ENCODE peak calls at places on chromosomes 4 and X, in nine cellular contexts. E is pancreas, U is GM23248, T is cardiac muscle cell, J is left ventricle myocardium inferior, M is heart right ventricle, W is breast epithelium, B is mammary epithelial cell, P is prostate gland. G is an unnamed sample.
A peak's percentile ranks its signal among the peaks of the same experiment; 100 is the strongest.

GRCh38 chr4:151428346-151428745 is 19.4 kb downstream of the FHIP1A start:
- DNase-seq in T (no peak), W (no peak), J (no peak), M (no peak), E (no peak), B (no peak), U (no peak), P (no peak), G (no peak)

GRCh38 chrX:68912113-68912980 is 83.5 kb downstream of the EFNB1 start:
- DNase-seq in W (no peak), M (no peak), T (no peak), P (no peak), E (no peak), J (no peak), U (no peak), B (no peak), G (no peak)

GRCh38 chr4:163111588-163111987 is 55.1 kb downstream of the NAF1 start:
- DNase-seq in J (no peak), U (peak; percentile 27), W (no peak), M (no peak), P (no peak), E (no peak), T (peak; percentile 46), B (no peak), G (no peak)

GRCh38 chr4:27245216-27245615 is 384.6 kb downstream of the STIM2 start:
- DNase-seq in J (no peak), B (no peak), U (peak; percentile 62), W (no peak), E (no peak), P (no peak), T (no peak), M (no peak), G (no peak)

GRCh38 chrX:136214551-136214950 is 36.6 kb downstream of the MAP7D3 start:
- DNase-seq in T (peak; percentile 88), B (no peak), P (no peak), W (no peak), M (no peak), U (peak; percentile 75), E (no peak), J (no peak), G (no peak)

GRCh38 chr4:172985552-172985951 is 183.1 kb upstream of the GALNT7 start:
- DNase-seq in M (no peak), T (no peak), B (peak; percentile 70), U (no peak), W (no peak), E (no peak), P (no peak), J (no peak), G (no peak)

GRCh38 chr4:38753021-38753806 is 29.6 kb downstream of the TLR10 start:
- DNase-seq in W (peak; percentile 79), E (peak; percentile 42), J (peak; percentile 78), U (peak; percentile 98), M (peak; percentile 79), P (peak; percentile 56), T (peak; percentile 100), B (peak; percentile 91), G (peak; percentile 31)

GRCh38 chr4:87633239-87633638 is 16.8 kb upstream of the DMP1 start:
- DNase-seq in P (peak; percentile 40), B (no peak), E (no peak), W (no peak), J (no peak), M (no peak), T (peak; percentile 80), U (peak; percentile 8), G (no peak)

GRCh38 chr4:147017081-147017480 is 71.4 kb upstream of the TTC29 start:
- DNase-seq in E (no peak), P (no peak), T (peak; percentile 24), J (no peak), M (no peak), B (no peak), W (no peak), U (peak; percentile 46), G (no peak)

GRCh38 chrX:118964252-118964651 is 10.2 kb upstream of the LONRF3 start:
- DNase-seq in B (no peak), W (no peak), U (no peak), P (no peak), J (no peak), M (no peak), T (no peak), E (no peak), G (no peak)

GRCh38 chrX:115564243-115564642 is 3.3 kb downstream of the PLS3 start:
- DNase-seq in E (no peak), U (peak; percentile 42), M (no peak), P (no peak), T (peak; percentile 21), W (no peak), B (peak; percentile 57), J (no peak), G (no peak)

GRCh38 chr4:111466821-111467605 is 678.2 kb upstream of the FAM241A start:
- DNase-seq in P (no peak), U (no peak), B (no peak), W (no peak), T (no peak), E (no peak), M (no peak), J (no peak), G (no peak)

GRCh38 chrX:2242326-2242725 is 258.4 kb downstream of the DHRSX start:
- DNase-seq in U (no peak), B (no peak), J (no peak), E (no peak), T (no peak), W (no peak), M (no peak), P (no peak), G (no peak)

GRCh38 chr4:86117781-86118302 is 242.0 kb downstream of the MAPK10 start:
- DNase-seq in T (peak; percentile 95), W (no peak), E (no peak), P (no peak), U (peak; percentile 94), B (no peak), J (no peak), M (no peak), G (no peak)

DNA sequence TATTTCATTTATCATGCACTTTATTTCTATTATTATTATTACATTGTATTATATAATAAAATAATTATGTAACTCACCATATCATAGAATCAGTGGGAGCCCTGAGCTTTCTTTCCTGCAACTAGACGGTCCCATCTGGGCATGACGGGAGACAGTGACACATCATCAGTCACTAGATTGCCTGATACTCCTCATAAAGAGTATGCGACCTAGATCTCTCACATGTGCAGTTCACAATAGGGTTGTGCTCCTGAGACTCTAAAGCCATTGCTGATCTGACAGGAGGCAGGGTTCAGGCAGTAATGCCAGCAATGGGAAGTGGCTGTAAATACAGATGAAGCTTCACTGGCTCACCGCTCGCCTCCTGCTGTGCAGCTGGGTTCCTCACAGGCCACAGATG is 62.3 kb downstream of the DMD start:
- DNase-seq in T (no peak), W (no peak), P (no peak), B (no peak), M (no peak), J (no peak), U (no peak), E (no peak), G (no peak)
- H3K4me3 ChIP-seq in T (no peak overlapping the region), W (no peak overlapping the region), P (no peak overlapping the region), B (no peak overlapping the region), M (no peak overlapping the region), J (no peak overlapping the region), U (no peak overlapping the region), E (no peak overlapping the region), G (no peak overlapping the region)

GRCh38 chr4:4872148-4872903 is 12.9 kb downstream of the MSX1 start:
- DNase-seq in W (no peak), M (no peak), P (no peak), B (no peak), U (no peak), E (no peak), J (no peak), T (no peak), G (no peak)

GRCh38 chr4:4870493-4871266 is 11.2 kb downstream of the MSX1 start:
- DNase-seq in B (no peak), E (no peak), J (no peak), P (no peak), M (no peak), U (no peak), T (no peak), W (no peak), G (no peak)

GRCh38 chr4:4869380-4869723 is 9.9 kb downstream of the MSX1 start:
- DNase-seq in W (no peak), M (no peak), U (no peak), P (no peak), T (no peak), J (no peak), E (no peak), B (no peak), G (no peak)

GRCh38 chr4:4869731-4870483 is 10.4 kb downstream of the MSX1 start:
- DNase-seq in P (no peak), W (no peak), T (no peak), J (no peak), M (no peak), U (peak; percentile 58), E (no peak), B (no peak), G (no peak)

GRCh38 chr4:4871267-4872147 is 12.0 kb downstream of the MSX1 start:
- DNase-seq in M (no peak), E (no peak), B (no peak), T (no peak), P (no peak), J (no peak), U (no peak), W (no peak), G (no peak)
- H3K27me3 ChIP-seq in M (peaks cover 100% of the 10 kb centered on the region), E (peaks cover 57% of the 10 kb centered on the region), B (peaks cover 59% of the 10 kb centered on the region), T (peaks cover 99% of the 10 kb centered on the region), P (peaks cover 54% of the 10 kb centered on the region), J (peaks cover 100% of the 10 kb centered on the region), U (peaks cover 61% of the 10 kb centered on the region), W (peaks cover 96% of the 10 kb centered on the region), G (peaks cover 28% of the 10 kb centered on the region)

GRCh38 chr4:10115657-10116624 is 658 bp downstream of the WDR1 start:
- DNase-seq in E (peak; percentile 32), J (no peak), W (peak; percentile 78), U (peak; percentile 57), M (no peak), P (peak; percentile 70), T (peak; percentile 48), B (peak; percentile 74), G (peak; percentile 85)

GRCh38 chr4:10116625-10117423 is at the start of gene WDR1:
- DNase-seq in T (peak; percentile 98), M (peak; percentile 98), U (peak; percentile 99), E (peak; percentile 96), B (peak; percentile 95), J (peak; percentile 97), P (peak; percentile 95), W (peak; percentile 97), G (peak; percentile 89)

GRCh38 chr4:10114607-10115006 is 2.0 kb downstream of the WDR1 start:
- DNase-seq in J (no peak), U (no peak), P (no peak), B (no peak), M (no peak), T (no peak), E (no peak), W (no peak), G (no peak)

GRCh38 chr4:10114147-10114546 is 2.5 kb downstream of the WDR1 start:
- DNase-seq in W (no peak), M (no peak), J (no peak), B (no peak), E (no peak), U (no peak), T (no peak), P (no peak), G (no peak)

GRCh38 chr4:10115271-10115656 is 1.3 kb downstream of the WDR1 start:
- DNase-seq in B (peak; percentile 45), M (no peak), W (no peak), J (no peak), E (no peak), U (peak; percentile 85), P (no peak), T (peak; percentile 67), G (no peak)
- H3K27ac ChIP-seq in B (peak overlapping the region; percentile 59), M (peak overlapping the region; percentile 95), W (peak overlapping the region; percentile 97), J (peak overlapping the region; percentile 96), E (no peak overlapping the region), U (peak overlapping the region; percentile 69), P (peak overlapping the region; percentile 92), T (peak overlapping the region; percentile 99), G (peak overlapping the region; percentile 96)

GRCh38 chr4:139817657-139818452 is 152.2 kb downstream of the MGST2 start:
- DNase-seq in P (no peak), T (no peak), M (no peak), B (peak; percentile 2), J (no peak), U (peak; percentile 57), W (no peak), E (no peak), G (no peak)
- H3K4me3 ChIP-seq in P (no peak overlapping the region), T (no peak overlapping the region), M (no peak overlapping the region), B (no peak overlapping the region), J (no peak overlapping the region), U (no peak overlapping the region), W (no peak overlapping the region), E (no peak overlapping the region), G (no peak overlapping the region)

G was measured in CD4-positive, CD25-positive, alpha-beta regulatory T cell.